ENCODE peak calls at places on chromosome 5, in nine cellular contexts. V is foreskin fibroblast, R is upper lobe of left lung, D is HFF-Myc, U is HepG2, W is thoracic aorta, J is AG10803, O is prostate gland, N is choroid plexus epithelial cell. M is an unnamed sample.

GRCh38 chr5:83780681-83781080 is 60.0 kb upstream of the HAPLN1 start:
- DNase-seq in V (no peak), R (no peak), D (no peak), U (no peak), W (no peak), J (no peak), O (no peak), N (no peak), M (no peak)

GRCh38 chr5:1834721-1835425 is 33.7 kb downstream of the NDUFS6 start:
- DNase-seq in V (no peak), R (no peak), D (no peak), U (no peak), W (no peak), J (no peak), O (no peak), N (no peak), M (no peak)

GRCh38 chr5:76363385-76364261 is 39.5 kb upstream of the IQGAP2 start:
- DNase-seq in V (no peak), R (no peak), D (no peak), U (peak), W (no peak), J (no peak), O (no peak), N (no peak), M (no peak)

GRCh38 chr5:61301345-61301744 is 30.7 kb upstream of the ZSWIM6 start:
- DNase-seq in V (peak), R (no peak), D (peak), U (no peak), W (no peak), J (no peak), O (no peak), N (peak), M (peak)

GRCh38 chr5:134432174-134432573 is 20.5 kb upstream of the CDKN2AIPNL start:
- DNase-seq in V (no peak), R (no peak), D (no peak), U (no peak), W (no peak), J (no peak), O (no peak), N (no peak), M (no peak)

GRCh38 chr5:1420211-1421195 is 24.7 kb downstream of the SLC6A3 start:
- DNase-seq in V (no peak), R (no peak), D (no peak), U (no peak), W (no peak), J (peak), O (no peak), N (no peak), M (no peak)

GRCh38 chr5:952597-953271 is 55.9 kb upstream of the NKD2 start:
- DNase-seq in V (no peak), R (no peak), D (no peak), U (no peak), W (no peak), J (no peak), O (no peak), N (no peak), M (no peak)

GRCh38 chr5:144144956-144145751 is 25.3 kb downstream of the YIPF5 start:
- DNase-seq in V (no peak), R (no peak), D (no peak), U (no peak), W (no peak), J (no peak), O (no peak), N (peak), M (no peak)

GRCh38 chr5:59436364-59437158 is 457.0 kb downstream of the PDE4D start:
- DNase-seq in V (no peak), R (no peak), D (no peak), U (no peak), W (no peak), J (no peak), O (no peak), N (no peak), M (no peak)

GRCh38 chr5:154851351-154851750 is 948 bp upstream of the FAXDC2 start:
- DNase-seq in V (no peak), R (no peak), D (no peak), U (no peak), W (no peak), J (no peak), O (no peak), N (no peak), M (no peak)

GRCh38 chr5:109589983-109590382 is 99.7 kb upstream of the MAN2A1 start:
- DNase-seq in V (no peak), R (no peak), D (no peak), U (no peak), W (no peak), J (peak), O (no peak), N (peak), M (no peak)

GRCh38 chr5:116864157-116864837 is 289.7 kb upstream of the SEMA6A start:
- DNase-seq in V (no peak), R (no peak), D (no peak), U (peak), W (no peak), J (no peak), O (no peak), N (peak), M (no peak)

GRCh38 chr5:71475788-71476384 is 20.4 kb downstream of the BDP1 start:
- DNase-seq in V (peak), R (no peak), D (no peak), U (peak), W (no peak), J (peak), O (no peak), N (peak), M (no peak)

GRCh38 chr5:146758076-146758475 is 120.5 kb downstream of the PPP2R2B start:
- DNase-seq in V (no peak), R (no peak), D (no peak), U (no peak), W (no peak), J (no peak), O (no peak), N (no peak), M (no peak)

GRCh38 chr5:6328173-6328572 is 50.2 kb downstream of the MED10 start:
- DNase-seq in V (no peak), R (no peak), D (peak), U (peak), W (no peak), J (peak), O (no peak), N (peak), M (no peak)

GRCh38 chr5:109994135-109994534 is 304.4 kb downstream of the MAN2A1 start:
- DNase-seq in V (no peak), R (no peak), D (no peak), U (no peak), W (no peak), J (no peak), O (no peak), N (no peak), M (no peak)

GRCh38 chr5:75265731-75266130 is 29.1 kb upstream of the ANKRD31 start:
- DNase-seq in V (peak), R (no peak), D (no peak), U (peak), W (no peak), J (peak), O (no peak), N (peak), M (peak)

GRCh38 chr5:11214851-11215250 is 453.8 kb upstream of the DAP start:
- DNase-seq in V (no peak), R (no peak), D (no peak), U (no peak), W (no peak), J (no peak), O (no peak), N (no peak), M (no peak)

GRCh38 chr5:151454166-151454565 is 6.8 kb downstream of the SLC36A1 start:
- DNase-seq in V (no peak), R (no peak), D (no peak), U (no peak), W (no peak), J (no peak), O (peak), N (no peak), M (no peak)

GRCh38 chr5:61178702-61179101 is 16.4 kb upstream of the SMIM15 start:
- DNase-seq in V (no peak), R (no peak), D (no peak), U (no peak), W (no peak), J (no peak), O (peak), N (no peak), M (no peak)

GRCh38 chr5:20213803-20214202 is 225.8 kb upstream of the CDH18 start:
- DNase-seq in V (no peak), R (no peak), D (no peak), U (no peak), W (no peak), J (no peak), O (no peak), N (peak), M (no peak)

GRCh38 chr5:7683753-7684152 is 167.2 kb downstream of the CFAP90 start:
- DNase-seq in V (no peak), R (no peak), D (no peak), U (no peak), W (no peak), J (no peak), O (no peak), N (no peak), M (no peak)
- TF ChIP-seq CTCF in V (no peak), R (no peak), D (no peak), U (no peak), W (no peak), J (no peak), O (no peak), N (no peak), M (no peak)

GRCh38 chr5:64690417-64691151 is at the start of gene SHISAL2B:
- DNase-seq in V (peak), R (peak), D (no peak), U (no peak), W (no peak), J (peak), O (no peak), N (peak), M (no peak)

GRCh38 chr5:64688965-64689364 is 1.3 kb upstream of the SHISAL2B start:
- DNase-seq in V (no peak), R (no peak), D (no peak), U (no peak), W (no peak), J (no peak), O (no peak), N (no peak), M (no peak)

GRCh38 chr5:64691333-64691732 is 1.0 kb downstream of the SHISAL2B start:
- DNase-seq in V (no peak), R (no peak), D (no peak), U (no peak), W (no peak), J (no peak), O (no peak), N (no peak), M (no peak)

GRCh38 chr5:64693636-64694035 is 3.3 kb downstream of the SHISAL2B start:
- DNase-seq in V (peak), R (no peak), D (no peak), U (no peak), W (no peak), J (no peak), O (no peak), N (no peak), M (no peak)

DNA sequence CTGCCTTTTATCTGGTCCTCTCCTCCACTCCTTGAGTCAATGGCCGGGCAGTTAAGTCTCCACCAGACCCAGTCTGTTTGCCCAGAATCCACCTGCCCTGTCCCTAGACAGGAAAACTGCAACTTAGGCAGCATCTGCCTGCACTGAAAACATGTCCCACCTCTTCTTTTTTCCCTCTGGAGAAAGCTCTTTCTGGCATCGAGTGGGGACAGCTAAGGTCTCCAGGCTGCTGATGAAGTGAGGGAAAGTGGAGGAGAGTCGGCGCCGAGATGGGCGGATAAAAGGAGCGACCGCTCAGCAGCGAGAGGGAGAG is 243 bp upstream of the SHISAL2B start:
- DNase-seq in V (no peak), R (no peak), D (no peak), U (no peak), W (no peak), J (no peak), O (no peak), N (no peak), M (no peak)
- H3K4me3 ChIP-seq in V (peak), R (peak), D (peak), U (no peak), W (peak), J (no peak), O (no peak), N (peak), M (peak)

GRCh38 chr5:54514841-54515432 is 2.6 kb upstream of the SNX18 start:
- DNase-seq in V (peak), R (no peak), D (peak), U (no peak), W (no peak), J (peak), O (no peak), N (peak), M (peak)
- TF ChIP-seq CTCF in V (no peak), R (no peak), D (no peak), U (no peak), W (no peak), J (peak), O (no peak), N (no peak), M (no peak)

DNA sequence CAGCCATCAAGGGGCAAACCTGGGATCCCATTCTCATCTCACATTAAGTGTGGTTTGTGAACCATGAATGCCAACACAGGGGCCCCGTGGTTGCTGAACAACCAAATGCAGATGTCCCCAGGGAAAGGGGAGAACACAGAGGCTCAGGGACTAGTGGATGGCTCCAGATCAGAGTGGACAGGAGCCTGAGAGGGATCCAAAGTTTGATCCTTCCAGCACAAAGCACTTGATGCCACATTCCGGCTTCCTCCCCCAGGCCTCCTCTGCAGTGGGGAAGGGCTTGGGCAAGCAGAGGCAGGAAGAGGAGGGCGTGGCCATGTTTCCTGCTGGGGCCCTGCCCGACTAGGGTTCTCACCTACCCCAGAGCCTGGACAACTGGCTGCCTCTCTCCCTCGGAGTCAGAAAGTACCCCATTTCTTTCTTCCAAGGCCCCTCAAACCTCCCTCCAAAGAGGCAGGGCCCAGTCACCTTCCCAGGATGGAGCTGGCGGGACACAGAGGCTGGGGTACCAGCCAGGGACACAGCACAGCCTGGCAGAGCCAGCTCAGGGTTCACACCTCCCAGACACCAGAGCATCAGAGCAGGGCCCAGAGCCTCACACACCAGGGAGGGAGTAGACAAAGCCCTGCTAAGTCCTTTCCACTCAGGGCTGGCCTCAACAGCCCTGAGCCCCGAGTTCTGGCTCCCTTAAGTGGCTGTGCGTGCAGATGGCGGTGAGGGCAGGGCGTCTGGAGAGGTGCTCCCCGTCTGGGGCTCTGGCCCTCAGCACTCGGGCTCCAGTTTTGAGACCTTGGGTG is 4.3 kb upstream of the RNF44 start:
- DNase-seq in V (no peak), R (no peak), D (no peak), U (peak), W (no peak), J (no peak), O (peak), N (no peak), M (no peak)
- H3K4me3 ChIP-seq in V (no peak), R (no peak), D (no peak), U (no peak), W (no peak), J (no peak), O (no peak), N (no peak), M (no peak)

GRCh38 chr5:31957151-31957550 is 217.0 kb downstream of the GOLPH3 start:
- DNase-seq in V (no peak), R (no peak), D (no peak), U (no peak), W (no peak), J (no peak), O (no peak), N (no peak), M (no peak)
- TF ChIP-seq CTCF in V (no peak), R (no peak), D (no peak), U (no peak), W (no peak), J (no peak), O (no peak), N (no peak), M (no peak)

GRCh38 chr5:32583582-32584232 is 1.6 kb upstream of the SUB1 start:
- DNase-seq in V (no peak), R (no peak), D (no peak), U (no peak), W (no peak), J (no peak), O (no peak), N (no peak), M (no peak)

GRCh38 chr5:32585122-32585445 is 273 bp upstream of the SUB1 start:
- DNase-seq in V (no peak), R (no peak), D (no peak), U (no peak), W (no peak), J (no peak), O (no peak), N (no peak), M (no peak)

GRCh38 chr5:32586251-32586642 is 890 bp downstream of the SUB1 start:
- DNase-seq in V (no peak), R (no peak), D (no peak), U (no peak), W (no peak), J (no peak), O (no peak), N (no peak), M (no peak)

GRCh38 chr5:32585446-32586250 is at the start of gene SUB1:
- DNase-seq in V (peak), R (peak), D (peak), U (peak), W (peak), J (peak), O (peak), N (peak), M (peak)

DNA sequence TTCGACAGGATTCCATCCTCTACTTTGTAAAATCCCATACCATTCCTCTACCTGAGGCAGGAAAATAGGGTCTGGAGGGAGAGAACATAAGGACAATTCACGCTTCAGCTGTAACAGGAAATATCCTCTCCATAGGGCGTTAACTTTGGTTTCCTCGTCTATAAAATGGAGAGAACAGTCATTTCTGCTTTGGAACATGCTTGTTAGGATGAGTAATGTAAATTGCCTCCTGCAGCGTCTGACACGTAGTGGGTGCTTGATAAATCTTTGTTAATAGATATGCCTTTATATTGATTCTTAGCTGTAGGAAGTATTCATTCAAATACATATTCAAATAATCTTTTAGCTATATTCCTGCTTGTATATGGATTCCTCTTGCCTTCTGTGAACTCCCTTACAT is 706 bp upstream of the SUB1 start:
- DNase-seq in V (no peak), R (no peak), D (no peak), U (no peak), W (no peak), J (no peak), O (no peak), N (no peak), M (no peak)
- H3K4me3 ChIP-seq in V (no peak), R (no peak), D (no peak), U (no peak), W (peak), J (no peak), O (no peak), N (no peak), M (no peak)

GRCh38 chr5:112525217-112525616 is 106.1 kb upstream of the EPB41L4A start:
- DNase-seq in V (no peak), R (no peak), D (no peak), U (no peak), W (no peak), J (no peak), O (no peak), N (no peak), M (no peak)

GRCh38 chr5:112533315-112533867 is 114.3 kb upstream of the EPB41L4A start:
- DNase-seq in V (no peak), R (no peak), D (no peak), U (peak), W (no peak), J (no peak), O (no peak), N (no peak), M (no peak)

GRCh38 chr5:112532654-112533314 is 113.7 kb upstream of the EPB41L4A start:
- DNase-seq in V (no peak), R (no peak), D (no peak), U (no peak), W (no peak), J (no peak), O (no peak), N (no peak), M (no peak)

GRCh38 chr5:112528928-112529327 is 109.9 kb upstream of the EPB41L4A start:
- DNase-seq in V (no peak), R (no peak), D (no peak), U (no peak), W (no peak), J (no peak), O (no peak), N (no peak), M (no peak)

GRCh38 chr5:112529525-112529924 is 110.4 kb upstream of the EPB41L4A start:
- DNase-seq in V (no peak), R (no peak), D (no peak), U (peak), W (no peak), J (no peak), O (no peak), N (peak), M (no peak)
- TF ChIP-seq CTCF in V (no peak), R (peak), D (no peak), U (peak), W (peak), J (peak), O (peak), N (peak), M (no peak)

DNA sequence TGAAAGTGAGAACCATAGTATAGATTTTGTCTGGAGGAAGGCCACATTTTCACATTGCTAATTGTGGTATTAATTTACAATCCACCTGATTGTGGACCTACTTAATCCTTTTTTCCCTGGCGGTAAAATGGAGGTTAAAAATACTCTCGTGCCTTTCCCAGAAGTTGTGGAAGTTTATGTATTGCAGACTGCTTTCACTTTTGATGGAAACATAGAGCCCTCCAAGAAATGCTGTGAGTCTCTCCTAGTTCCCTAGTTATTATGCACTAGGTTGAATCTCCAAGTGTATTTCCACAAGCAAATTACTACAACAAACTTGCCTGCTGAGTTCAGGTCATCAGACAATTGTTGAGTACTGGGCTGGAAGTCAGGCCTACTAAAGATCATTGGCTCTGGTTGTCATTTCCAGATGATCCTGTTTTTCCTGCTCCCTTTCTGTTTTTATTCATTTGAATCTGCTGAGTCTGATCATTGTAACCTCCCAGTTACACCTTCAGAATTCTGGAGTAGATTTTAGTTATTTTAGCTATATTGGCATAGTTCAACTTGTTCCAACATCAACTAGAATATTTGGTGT is 104.1 kb downstream of the CD180 start:
- DNase-seq in V (no peak), R (no peak), D (no peak), U (no peak), W (no peak), J (no peak), O (peak), N (peak), M (no peak)
- H3K4me3 ChIP-seq in V (no peak), R (no peak), D (no peak), U (no peak), W (peak), J (no peak), O (no peak), N (no peak), M (no peak)

GRCh38 chr5:138305797-138306196 is 25.8 kb downstream of the CDC25C start:
- DNase-seq in V (no peak), R (no peak), D (no peak), U (peak), W (peak), J (no peak), O (peak), N (no peak), M (no peak)
- TF ChIP-seq CTCF in V (no peak), R (no peak), D (no peak), U (no peak), W (no peak), J (no peak), O (no peak), N (no peak), M (no peak)